ENCODE peak calls at places on chromosomes 5 and 9, in six cellular contexts. F is non-pigmented ciliary epithelial cell, V is midbrain, S is NCI-H1417, B is SK-N-SH, I is activated T-cell treated with anti-CD3 and anti-CD28 coated beads for 1 hour. K is an unnamed sample.

GRCh38 chr5:178125253-178125916 is 5.4 kb upstream of the RMND5B start:
- DNase-seq in B (no peak), I (no peak), F (no peak), V (no peak), S (no peak), K (no peak)

GRCh38 chr9:135343136-135343535 is 136.4 kb upstream of the PPP1R26 start:
- DNase-seq in B (no peak), V (no peak), I (no peak), F (no peak), S (no peak), K (no peak)

GRCh38 chr9:126615251-126615790 is 1.6 kb downstream of the LMX1B start:
- DNase-seq in B (no peak), V (no peak), F (no peak), S (peak; percentile 82), I (peak; percentile 12), K (no peak)

GRCh38 chr5:151772868-151773561 is 1.3 kb downstream of the G3BP1 start:
- DNase-seq in V (peak; percentile 52), S (no peak), I (no peak), B (no peak), F (no peak), K (no peak)

GRCh38 chr9:4793412-4794005 is 765 bp downstream of the RCL1 start:
- DNase-seq in I (no peak), V (peak; percentile 44), S (no peak), F (no peak), B (no peak), K (no peak)

GRCh38 chr5:141692919-141693848 is 11.2 kb upstream of the ARAP3 start:
- DNase-seq in S (peak; percentile 12), F (no peak), I (peak; percentile 53), B (no peak), V (no peak), K (no peak)

GRCh38 chr5:142847898-142848790 is 78.0 kb downstream of the ARHGAP26 start:
- DNase-seq in V (no peak), B (no peak), S (no peak), F (no peak), I (no peak), K (no peak)

GRCh38 chr9:133706651-133707050 is 31.5 kb downstream of the SARDH start:
- DNase-seq in F (no peak), I (no peak), V (no peak), S (no peak), B (no peak), K (no peak)

GRCh38 chr5:150167908-150168307 is 1.3 kb downstream of the CDX1 start:
- DNase-seq in I (no peak), S (no peak), V (no peak), F (no peak), B (no peak), K (no peak)

GRCh38 chr9:106958955-106959657 is 96.1 kb downstream of the ZNF462 start:
- DNase-seq in F (no peak), I (no peak), S (no peak), V (no peak), B (no peak), K (no peak)

GRCh38 chr5:164433471-164433870 is 928.1 kb downstream of the MAT2B start:
- DNase-seq in V (no peak), I (no peak), F (peak; percentile 15), B (no peak), S (no peak), K (no peak)

GRCh38 chr5:34570721-34571379 is 85.3 kb upstream of the RAI14 start:
- DNase-seq in S (no peak), I (no peak), B (no peak), F (no peak), V (no peak), K (no peak)

GRCh38 chr5:60447488-60447920 is 252.5 kb downstream of the DEPDC1B start:
- DNase-seq in I (no peak), B (no peak), F (no peak), S (no peak), V (no peak), K (no peak)

GRCh38 chr5:180090098-180090768 is 18.7 kb upstream of the RNF130 start:
- DNase-seq in I (peak; percentile 74), F (no peak), V (peak; percentile 73), S (peak; percentile 46), B (peak; percentile 92), K (peak; percentile 93)

GRCh38 chr5:130096488-130096887 is 192.2 kb downstream of the CHSY3 start:
- DNase-seq in B (no peak), F (no peak), S (no peak), I (no peak), V (no peak), K (no peak)

GRCh38 chr5:14417232-14417730 is 164.3 kb upstream of the OTULINL start:
- DNase-seq in I (no peak), B (peak; percentile 88), V (no peak), F (no peak), S (no peak), K (no peak)

GRCh38 chr9:134162926-134163373 is 1.4 kb downstream of the RNU6ATAC start:
- DNase-seq in V (no peak), B (no peak), F (no peak), S (no peak), I (no peak), K (no peak)

GRCh38 chr9:4425358-4426045 is 64.8 kb upstream of the SLC1A1 start:
- DNase-seq in S (no peak), V (no peak), I (no peak), F (no peak), B (no peak), K (no peak)

GRCh38 chr5:45691656-45692055 is 4.5 kb downstream of the HCN1 start:
- DNase-seq in S (no peak), B (no peak), F (no peak), V (no peak), I (no peak), K (no peak)

GRCh38 chr5:16600397-16600796 is 16.4 kb downstream of the RETREG1 start:
- DNase-seq in F (no peak), I (no peak), V (peak; percentile 85), S (peak; percentile 84), B (peak; percentile 75), K (no peak)

GRCh38 chr9:93072383-93072795 is 13.9 kb downstream of the SUSD3 start:
- DNase-seq in B (peak; percentile 74), S (peak; percentile 28), I (no peak), F (no peak), V (peak; percentile 3), K (no peak)

GRCh38 chr9:85900504-85901201 is 40.3 kb upstream of the NAA35 start:
- DNase-seq in B (peak; percentile 38), V (no peak), S (peak; percentile 25), I (peak; percentile 16), F (peak; percentile 3), K (peak; percentile 65)

GRCh38 chr5:98605010-98605425 is 168.4 kb upstream of the RGMB start:
- DNase-seq in F (no peak), B (no peak), V (no peak), S (peak; percentile 49), I (no peak), K (no peak)

GRCh38 chr9:83521017-83521810 is 17.0 kb downstream of the FRMD3 start:
- DNase-seq in B (no peak), F (no peak), S (no peak), V (no peak), I (no peak), K (no peak)

GRCh38 chr5:168979140-168979539 is 321.8 kb downstream of the SLIT3 start:
- DNase-seq in F (no peak), B (no peak), S (no peak), I (no peak), V (no peak), K (no peak)

GRCh38 chr5:144377207-144377606 is 206.5 kb downstream of the KCTD16 start:
- DNase-seq in F (no peak), B (peak; percentile 36), I (no peak), S (peak; percentile 5), V (no peak), K (no peak)

GRCh38 chr5:36040651-36041536 is 25.8 kb downstream of the UGT3A2 start:
- DNase-seq in S (peak; percentile 96), F (no peak), V (no peak), B (no peak), I (no peak), K (no peak)

GRCh38 chr9:119961774-119962408 is 592.7 kb upstream of the BRINP1 start:
- DNase-seq in I (no peak), S (no peak), B (peak; percentile 73), V (no peak), F (no peak), K (peak; percentile 80)

GRCh38 chr5:91119941-91120850 is 262.9 kb downstream of the ARRDC3 start:
- DNase-seq in V (no peak), S (no peak), F (no peak), I (no peak), B (no peak), K (no peak)

GRCh38 chr5:55429707-55430253 is 105.0 kb downstream of the PLPP1 start:
- DNase-seq in V (no peak), F (no peak), S (peak; percentile 42), B (peak; percentile 35), I (no peak), K (no peak)

GRCh38 chr5:148844433-148845279 is 18.2 kb downstream of the ADRB2 start:
- DNase-seq in B (no peak), S (no peak), V (no peak), F (no peak), I (no peak), K (no peak)

GRCh38 chr5:29193972-29194371 is 1999.5 kb upstream of the CDH6 start:
- DNase-seq in V (no peak), S (no peak), I (no peak), F (no peak), B (no peak), K (no peak)

GRCh38 chr5:170432669-170433068 is 43.5 kb upstream of the KCNMB1 start:
- DNase-seq in B (no peak), S (no peak), F (no peak), V (no peak), I (no peak), K (no peak)

GRCh38 chr9:28155067-28155466 is 581.8 kb upstream of the C9orf72 start:
- DNase-seq in S (peak; percentile 7), B (no peak), F (no peak), V (no peak), I (no peak), K (no peak)

GRCh38 chr9:113589890-113590289 is 126.4 kb downstream of the RGS3 start:
- DNase-seq in F (no peak), S (peak; percentile 24), V (no peak), B (no peak), I (no peak), K (no peak)

GRCh38 chr5:6598351-6598900 is 34.4 kb downstream of the NSUN2 start:
- DNase-seq in V (no peak), I (no peak), B (no peak), F (no peak), S (no peak), K (no peak)